ENCODE peak calls at places on chromosomes 7 and 10, in eight cellular contexts. One of them, this sample, is unnamed. For H3K36me3, the result is how much of the 10 kb centered on the place peaks cover.

GRCh38 chr10:16856567-16856966 is 39.3 kb upstream of the RSU1 start:
- DNase-seq in fibroblast of lung: peak
- DNase-seq in WERI-Rb-1: peak
- DNase-seq in HCT116: no peak
- DNase-seq in left lung: no peak
- DNase-seq in osteoblast: no peak
- DNase-seq in body of pancreas: no peak
- DNase-seq in PC-9: no peak
- DNase-seq in this sample: no peak

GRCh38 chr10:79417266-79417665 is 28.2 kb downstream of the ZCCHC24 start:
- DNase-seq in fibroblast of lung: no peak
- DNase-seq in WERI-Rb-1: no peak
- DNase-seq in HCT116: no peak
- DNase-seq in left lung: peak
- DNase-seq in osteoblast: peak
- DNase-seq in body of pancreas: no peak
- DNase-seq in PC-9: no peak
- DNase-seq in this sample: no peak

GRCh38 chr10:129758591-129759021 is 205.5 kb downstream of the EBF3 start:
- DNase-seq in fibroblast of lung: no peak
- DNase-seq in WERI-Rb-1: no peak
- DNase-seq in HCT116: no peak
- DNase-seq in left lung: peak
- DNase-seq in osteoblast: no peak
- DNase-seq in body of pancreas: no peak
- DNase-seq in PC-9: no peak
- DNase-seq in this sample: no peak

GRCh38 chr7:23000597-23001360 is 13.2 kb downstream of the HYCC1 start:
- DNase-seq in fibroblast of lung: peak
- DNase-seq in WERI-Rb-1: no peak
- DNase-seq in HCT116: no peak
- DNase-seq in left lung: no peak
- DNase-seq in osteoblast: no peak
- DNase-seq in body of pancreas: no peak
- DNase-seq in PC-9: no peak
- DNase-seq in this sample: no peak

GRCh38 chr7:110210941-110211608 is 879.9 kb upstream of the LRRN3 start:
- DNase-seq in fibroblast of lung: no peak
- DNase-seq in WERI-Rb-1: no peak
- DNase-seq in HCT116: no peak
- DNase-seq in left lung: no peak
- DNase-seq in osteoblast: no peak
- DNase-seq in body of pancreas: no peak
- DNase-seq in PC-9: no peak
- DNase-seq in this sample: no peak

GRCh38 chr10:18859659-18860058 is 188.9 kb upstream of the MALRD1 start:
- DNase-seq in fibroblast of lung: no peak
- DNase-seq in WERI-Rb-1: no peak
- DNase-seq in HCT116: no peak
- DNase-seq in left lung: no peak
- DNase-seq in osteoblast: no peak
- DNase-seq in body of pancreas: no peak
- DNase-seq in PC-9: no peak
- DNase-seq in this sample: no peak

GRCh38 chr10:104260775-104261115 is 6.1 kb downstream of the GSTO1 start:
- DNase-seq in fibroblast of lung: peak
- DNase-seq in WERI-Rb-1: no peak
- DNase-seq in HCT116: no peak
- DNase-seq in left lung: no peak
- DNase-seq in osteoblast: no peak
- DNase-seq in body of pancreas: no peak
- DNase-seq in PC-9: no peak
- DNase-seq in this sample: no peak

GRCh38 chr7:32066441-32066840 is 3.8 kb downstream of the PDE1C start:
- DNase-seq in fibroblast of lung: no peak
- DNase-seq in WERI-Rb-1: no peak
- DNase-seq in HCT116: no peak
- DNase-seq in left lung: no peak
- DNase-seq in osteoblast: peak
- DNase-seq in body of pancreas: no peak
- DNase-seq in PC-9: no peak
- DNase-seq in this sample: no peak

GRCh38 chr7:66221442-66221841 is 16.3 kb downstream of the TPST1 start:
- DNase-seq in fibroblast of lung: peak
- DNase-seq in WERI-Rb-1: no peak
- DNase-seq in HCT116: no peak
- DNase-seq in left lung: no peak
- DNase-seq in osteoblast: no peak
- DNase-seq in body of pancreas: no peak
- DNase-seq in PC-9: no peak
- DNase-seq in this sample: no peak

GRCh38 chr7:39845011-39845410 is 105.0 kb upstream of the CDK13 start:
- DNase-seq in fibroblast of lung: no peak
- DNase-seq in WERI-Rb-1: no peak
- DNase-seq in HCT116: no peak
- DNase-seq in left lung: no peak
- DNase-seq in osteoblast: no peak
- DNase-seq in body of pancreas: no peak
- DNase-seq in PC-9: no peak
- DNase-seq in this sample: no peak

GRCh38 chr7:74013539-74014272 is 14.3 kb upstream of the ELN start:
- DNase-seq in fibroblast of lung: no peak
- DNase-seq in WERI-Rb-1: peak
- DNase-seq in HCT116: no peak
- DNase-seq in left lung: no peak
- DNase-seq in osteoblast: peak
- DNase-seq in body of pancreas: peak
- DNase-seq in PC-9: no peak
- DNase-seq in this sample: no peak

GRCh38 chr10:98920807-98921206 is 314.8 kb downstream of the HPSE2 start:
- DNase-seq in fibroblast of lung: no peak
- DNase-seq in WERI-Rb-1: no peak
- DNase-seq in HCT116: no peak
- DNase-seq in left lung: no peak
- DNase-seq in osteoblast: no peak
- DNase-seq in body of pancreas: no peak
- DNase-seq in PC-9: no peak
- DNase-seq in this sample: no peak

GRCh38 chr10:3424102-3424803 is 251.7 kb upstream of the PITRM1 start:
- DNase-seq in fibroblast of lung: peak
- DNase-seq in WERI-Rb-1: no peak
- DNase-seq in HCT116: peak
- DNase-seq in left lung: peak
- DNase-seq in osteoblast: peak
- DNase-seq in body of pancreas: peak
- DNase-seq in PC-9: no peak
- DNase-seq in this sample: no peak

GRCh38 chr7:122384528-122384927 is 80.0 kb upstream of the FEZF1 start:
- DNase-seq in fibroblast of lung: no peak
- DNase-seq in WERI-Rb-1: no peak
- DNase-seq in HCT116: no peak
- DNase-seq in left lung: no peak
- DNase-seq in osteoblast: no peak
- DNase-seq in body of pancreas: no peak
- DNase-seq in PC-9: no peak
- DNase-seq in this sample: no peak

GRCh38 chr7:12771378-12771877 is 84.0 kb downstream of the ARL4A start:
- DNase-seq in fibroblast of lung: peak
- DNase-seq in WERI-Rb-1: no peak
- DNase-seq in HCT116: no peak
- DNase-seq in left lung: no peak
- DNase-seq in osteoblast: no peak
- DNase-seq in body of pancreas: peak
- DNase-seq in PC-9: no peak
- DNase-seq in this sample: no peak

GRCh38 chr7:1758417-1758858 is 88.4 kb downstream of the ELFN1 start:
- DNase-seq in fibroblast of lung: peak
- DNase-seq in WERI-Rb-1: peak
- DNase-seq in HCT116: peak
- DNase-seq in left lung: peak
- DNase-seq in osteoblast: peak
- DNase-seq in body of pancreas: peak
- DNase-seq in PC-9: peak
- DNase-seq in this sample: no peak

GRCh38 chr10:117562896-117563737 is 20.6 kb downstream of the EMX2 start:
- DNase-seq in fibroblast of lung: no peak
- DNase-seq in WERI-Rb-1: no peak
- DNase-seq in HCT116: no peak
- DNase-seq in left lung: no peak
- DNase-seq in osteoblast: no peak
- DNase-seq in body of pancreas: no peak
- DNase-seq in PC-9: no peak
- DNase-seq in this sample: no peak

GRCh38 chr10:77949167-77949566 is 22.6 kb upstream of the DLG5 start:
- DNase-seq in fibroblast of lung: peak
- DNase-seq in WERI-Rb-1: peak
- DNase-seq in HCT116: peak
- DNase-seq in left lung: no peak
- DNase-seq in osteoblast: no peak
- DNase-seq in body of pancreas: no peak
- DNase-seq in PC-9: peak
- DNase-seq in this sample: no peak

GRCh38 chr7:120554960-120555571 is 282.1 kb downstream of the KCND2 start:
- DNase-seq in fibroblast of lung: peak
- DNase-seq in WERI-Rb-1: peak
- DNase-seq in HCT116: peak
- DNase-seq in left lung: no peak
- DNase-seq in osteoblast: peak
- DNase-seq in body of pancreas: peak
- DNase-seq in PC-9: peak
- DNase-seq in this sample: no peak

GRCh38 chr10:52729259-52730104 is 43.1 kb downstream of the MBL2 start:
- DNase-seq in fibroblast of lung: peak
- DNase-seq in WERI-Rb-1: no peak
- DNase-seq in HCT116: peak
- DNase-seq in left lung: no peak
- DNase-seq in osteoblast: no peak
- DNase-seq in body of pancreas: no peak
- DNase-seq in PC-9: no peak
- DNase-seq in this sample: no peak

GRCh38 chr10:107583974-107584373 is 419.5 kb upstream of the SORCS1 start:
- DNase-seq in fibroblast of lung: no peak
- DNase-seq in WERI-Rb-1: no peak
- DNase-seq in HCT116: no peak
- DNase-seq in left lung: no peak
- DNase-seq in osteoblast: no peak
- DNase-seq in body of pancreas: no peak
- DNase-seq in PC-9: no peak
- DNase-seq in this sample: no peak

GRCh38 chr10:125137601-125138438 is 22.5 kb downstream of the CTBP2 start:
- DNase-seq in fibroblast of lung: no peak
- DNase-seq in WERI-Rb-1: no peak
- DNase-seq in HCT116: no peak
- DNase-seq in left lung: no peak
- DNase-seq in osteoblast: no peak
- DNase-seq in body of pancreas: peak
- DNase-seq in PC-9: no peak
- DNase-seq in this sample: no peak

GRCh38 chr10:987906-988666 is at the start of gene GTPBP4:
- DNase-seq in fibroblast of lung: peak
- DNase-seq in WERI-Rb-1: peak
- DNase-seq in HCT116: peak
- DNase-seq in left lung: peak
- DNase-seq in osteoblast: peak
- DNase-seq in body of pancreas: peak
- DNase-seq in PC-9: peak
- DNase-seq in this sample: peak
- TF ChIP-seq CTCF in fibroblast of lung: no peak
- TF ChIP-seq CTCF in WERI-Rb-1: peak
- TF ChIP-seq CTCF in HCT116: no peak
- TF ChIP-seq CTCF in left lung: no peak
- TF ChIP-seq CTCF in osteoblast: peak
- TF ChIP-seq CTCF in body of pancreas: no peak
- TF ChIP-seq CTCF in PC-9: no peak
- TF ChIP-seq CTCF in this sample: no peak

GRCh38 chr7:45061352-45061751 is 27.4 kb downstream of the NACAD start:
- DNase-seq in fibroblast of lung: no peak
- DNase-seq in WERI-Rb-1: no peak
- DNase-seq in HCT116: no peak
- DNase-seq in left lung: no peak
- DNase-seq in osteoblast: no peak
- DNase-seq in body of pancreas: no peak
- DNase-seq in PC-9: no peak
- DNase-seq in this sample: no peak
- H3K36me3 ChIP-seq in fibroblast of lung: under half
- H3K36me3 ChIP-seq in WERI-Rb-1: under half
- H3K36me3 ChIP-seq in HCT116: under half
- H3K36me3 ChIP-seq in left lung: under half
- H3K36me3 ChIP-seq in osteoblast: under half
- H3K36me3 ChIP-seq in body of pancreas: under half
- H3K36me3 ChIP-seq in PC-9: under half
- H3K36me3 ChIP-seq in this sample: under half

DNA sequence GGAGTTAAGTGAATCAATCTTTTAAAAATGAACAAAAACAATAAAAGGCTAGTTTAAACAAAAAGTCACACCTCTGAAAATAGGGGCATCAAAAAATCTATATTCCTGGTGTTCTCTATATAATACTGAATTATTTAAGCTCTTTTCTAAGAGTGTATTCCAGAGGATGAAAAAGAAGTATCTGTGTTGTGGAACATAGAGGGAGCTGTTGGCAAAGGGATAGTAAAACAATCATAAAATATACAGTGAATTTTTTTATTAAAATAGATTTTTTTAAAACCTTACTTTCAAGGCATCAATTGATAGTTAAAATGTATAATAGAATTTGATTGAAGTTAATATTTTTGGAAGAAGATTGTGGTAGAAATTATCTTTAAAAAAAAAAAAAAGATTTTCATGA is 1409.1 kb upstream of the CELF2 start:
- DNase-seq in fibroblast of lung: peak
- DNase-seq in WERI-Rb-1: no peak
- DNase-seq in HCT116: no peak
- DNase-seq in left lung: no peak
- DNase-seq in osteoblast: peak
- DNase-seq in body of pancreas: no peak
- DNase-seq in PC-9: no peak
- DNase-seq in this sample: no peak
- TF ChIP-seq CTCF in fibroblast of lung: peak
- TF ChIP-seq CTCF in WERI-Rb-1: no peak
- TF ChIP-seq CTCF in HCT116: no peak
- TF ChIP-seq CTCF in left lung: peak
- TF ChIP-seq CTCF in osteoblast: peak
- TF ChIP-seq CTCF in body of pancreas: peak
- TF ChIP-seq CTCF in PC-9: peak
- TF ChIP-seq CTCF in this sample: no peak

GRCh38 chr7:108662783-108663182 is 93.1 kb downstream of the DNAJB9 start:
- DNase-seq in fibroblast of lung: no peak
- DNase-seq in WERI-Rb-1: no peak
- DNase-seq in HCT116: no peak
- DNase-seq in left lung: no peak
- DNase-seq in osteoblast: no peak
- DNase-seq in body of pancreas: no peak
- DNase-seq in PC-9: no peak
- DNase-seq in this sample: no peak

GRCh38 chr7:108659867-108660266 is 90.2 kb downstream of the DNAJB9 start:
- DNase-seq in fibroblast of lung: no peak
- DNase-seq in WERI-Rb-1: no peak
- DNase-seq in HCT116: no peak
- DNase-seq in left lung: no peak
- DNase-seq in osteoblast: no peak
- DNase-seq in body of pancreas: no peak
- DNase-seq in PC-9: no peak
- DNase-seq in this sample: no peak

GRCh38 chr7:108660465-108660864 is 90.8 kb downstream of the DNAJB9 start:
- DNase-seq in fibroblast of lung: no peak
- DNase-seq in WERI-Rb-1: no peak
- DNase-seq in HCT116: peak
- DNase-seq in left lung: no peak
- DNase-seq in osteoblast: peak
- DNase-seq in body of pancreas: no peak
- DNase-seq in PC-9: no peak
- DNase-seq in this sample: no peak
- H3K36me3 ChIP-seq in fibroblast of lung: under half
- H3K36me3 ChIP-seq in WERI-Rb-1: under half
- H3K36me3 ChIP-seq in HCT116: under half
- H3K36me3 ChIP-seq in left lung: under half
- H3K36me3 ChIP-seq in osteoblast: under half
- H3K36me3 ChIP-seq in body of pancreas: under half
- H3K36me3 ChIP-seq in PC-9: under half
- H3K36me3 ChIP-seq in this sample: under half